ENCODE peak calls at places on chromosomes 7 and 10, in five cellular contexts. Q is IMR-90, M is adrenal gland, U is transverse colon, W is uterus. F is an unnamed sample.

GRCh38 chr10:86644412-86645110 is 9.8 kb upstream of the OPN4 start:
- DNase-seq in Q (peak; percentile 27), M (no peak), U (no peak), W (no peak), F (peak; percentile 88)

GRCh38 chr10:14601872-14602725 is 172.6 kb downstream of the FAM107B start:
- DNase-seq in Q (peak; percentile 84), M (peak; percentile 48), U (peak; percentile 55), W (peak; percentile 34), F (no peak)

GRCh38 chr10:71383972-71384687 is 12.6 kb upstream of the CDH23 start:
- DNase-seq in Q (peak; percentile 21), M (peak; percentile 81), U (peak; percentile 79), W (peak; percentile 71), F (no peak)

GRCh38 chr10:114930320-114930719 is 7.7 kb upstream of the TRUB1 start:
- DNase-seq in Q (no peak), M (no peak), U (no peak), W (no peak), F (no peak)

GRCh38 chr10:44382131-44382858 is 2.6 kb downstream of the CXCL12 start:
- DNase-seq in Q (no peak), M (peak; percentile 17), U (no peak), W (peak; percentile 28), F (no peak)

GRCh38 chr7:76225379-76225778 is 23.7 kb downstream of the SRRM3 start:
- DNase-seq in Q (peak; percentile 23), M (peak; percentile 35), U (no peak), W (no peak), F (no peak)

GRCh38 chr7:140656548-140657515 is 15.9 kb upstream of the ADCK2 start:
- DNase-seq in Q (peak; percentile 70), M (peak; percentile 65), U (peak; percentile 81), W (peak; percentile 52), F (no peak)

GRCh38 chr10:12348870-12349627 is at the start of gene CAMK1D:
- DNase-seq in Q (peak; percentile 66), M (peak; percentile 77), U (peak; percentile 91), W (peak; percentile 79), F (peak; percentile 96)

GRCh38 chr7:100626530-100627237 is 14.3 kb downstream of the MOSPD3 start:
- DNase-seq in Q (peak; percentile 81), M (peak; percentile 90), U (peak; percentile 93), W (peak; percentile 86), F (peak; percentile 96)

GRCh38 chr10:28429573-28430216 is 103.2 kb upstream of the WAC start:
- DNase-seq in Q (peak; percentile 3), M (no peak), U (no peak), W (no peak), F (no peak)

GRCh38 chr10:70729763-70730357 is 55.3 kb downstream of the TBATA start:
- DNase-seq in Q (no peak), M (no peak), U (peak; percentile 14), W (no peak), F (no peak)

GRCh38 chr10:119205926-119206602 is 1.3 kb upstream of the GRK5 start:
- DNase-seq in Q (no peak), M (peak; percentile 61), U (peak; percentile 77), W (no peak), F (peak; percentile 92)

GRCh38 chr10:84429926-84430520 is 101.6 kb downstream of the CCSER2 start:
- DNase-seq in Q (peak; percentile 47), M (peak; percentile 80), U (peak; percentile 79), W (no peak), F (no peak)

GRCh38 chr7:151816562-151817314 is 60.2 kb downstream of the PRKAG2 start:
- DNase-seq in Q (no peak), M (no peak), U (no peak), W (no peak), F (no peak)

GRCh38 chr7:24836084-24836483 is 78.8 kb upstream of the GSDME start:
- DNase-seq in Q (no peak), M (no peak), U (no peak), W (no peak), F (no peak)

GRCh38 chr7:92177362-92177761 is 1.6 kb downstream of the LRRD1 start:
- DNase-seq in Q (peak; percentile 70), M (no peak), U (no peak), W (no peak), F (no peak)

GRCh38 chr10:13018171-13018570 is 16.7 kb upstream of the CCDC3 start:
- DNase-seq in Q (peak; percentile 59), M (no peak), U (no peak), W (no peak), F (no peak)

GRCh38 chr10:71302874-71303568 is 16.0 kb upstream of the SLC29A3 start:
- DNase-seq in Q (peak; percentile 61), M (no peak), U (no peak), W (no peak), F (no peak)

GRCh38 chr10:4719671-4720070 is 106.3 kb upstream of the AKR1E2 start:
- DNase-seq in Q (no peak), M (no peak), U (no peak), W (no peak), F (no peak)

GRCh38 chr10:91251430-91252056 is 31.1 kb downstream of the PCGF5 start:
- DNase-seq in Q (peak; percentile 62), M (peak; percentile 72), U (peak; percentile 52), W (peak; percentile 33), F (no peak)

GRCh38 chr7:159019111-159019510 is 125.6 kb downstream of the VIPR2 start:
- DNase-seq in Q (no peak), M (no peak), U (no peak), W (no peak), F (no peak)

GRCh38 chr10:31757831-31758230 is 170.8 kb downstream of the ARHGAP12 start:
- DNase-seq in Q (no peak), M (no peak), U (no peak), W (no peak), F (no peak)

GRCh38 chr10:31760674-31761081 is 168.0 kb downstream of the ARHGAP12 start:
- DNase-seq in Q (no peak), M (peak; percentile 59), U (no peak), W (no peak), F (no peak)

GRCh38 chr10:31759816-31760626 is 168.6 kb downstream of the ARHGAP12 start:
- DNase-seq in Q (peak; percentile 97), M (peak; percentile 97), U (peak; percentile 96), W (peak; percentile 95), F (peak; percentile 99)

GRCh38 chr10:31758495-31758894 is 170.1 kb downstream of the ARHGAP12 start:
- DNase-seq in Q (no peak), M (no peak), U (no peak), W (no peak), F (no peak)

DNA sequence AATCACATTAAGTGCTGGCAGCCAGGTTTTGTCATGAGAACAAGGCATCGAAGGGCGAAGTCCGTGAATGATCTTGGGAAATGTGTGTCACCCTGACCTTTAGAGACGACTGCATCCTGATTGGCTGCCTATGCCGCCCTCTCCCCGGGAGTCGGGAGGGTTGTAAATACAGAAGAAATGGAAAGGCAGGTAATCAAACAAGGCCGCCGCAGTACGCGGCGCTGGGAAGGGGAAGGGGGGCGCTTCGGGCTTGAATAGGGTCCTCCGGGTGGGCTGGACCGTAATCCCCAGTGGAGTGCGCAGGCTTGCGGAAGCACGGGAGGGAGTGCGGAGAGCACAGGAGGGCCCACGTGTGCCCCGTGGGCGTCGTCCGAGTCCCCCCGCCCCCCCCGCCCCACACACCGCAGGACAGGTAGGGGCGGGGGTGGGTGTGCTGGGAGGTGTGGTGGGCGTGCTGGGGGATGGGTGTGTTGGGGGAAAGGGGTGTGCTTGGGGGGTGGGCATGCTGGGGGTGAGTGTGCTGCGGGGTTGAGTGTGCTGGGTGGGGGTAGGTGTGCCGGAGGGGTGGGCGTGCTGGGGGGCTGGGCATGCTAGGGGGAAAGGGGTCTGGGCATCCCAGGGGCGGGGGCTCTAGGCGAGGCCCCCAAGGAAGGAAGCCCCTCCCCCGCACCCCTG is 169.4 kb downstream of the ARHGAP12 start:
- DNase-seq in Q (no peak), M (peak; percentile 80), U (peak; percentile 71), W (peak; percentile 52), F (no peak)
- TF ChIP-seq POLR2A in Q (no peak), M (peak; percentile 16), U (peak; percentile 8), W (no peak), F (no peak)

DNA sequence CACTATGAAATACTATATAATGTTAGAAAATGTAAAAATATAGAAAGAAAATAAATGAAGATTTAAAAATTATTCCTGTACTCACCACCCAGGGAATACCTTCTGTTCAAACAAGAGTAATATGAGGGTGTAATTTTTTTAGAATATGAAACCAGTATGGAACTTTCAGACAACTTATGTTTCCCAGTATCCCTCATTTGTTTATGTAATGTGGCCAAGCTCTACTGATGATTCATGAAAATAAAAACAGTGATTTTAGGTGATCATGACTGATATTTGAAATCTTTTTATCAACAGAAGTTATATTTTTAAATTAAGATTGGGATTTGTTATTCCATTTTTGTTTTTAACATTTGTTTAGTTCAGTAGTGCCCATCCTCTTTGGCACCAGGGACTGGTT is 18.8 kb downstream of the SLK start:
- DNase-seq in Q (peak; percentile 65), M (no peak), U (no peak), W (no peak), F (no peak)
- H3K4me1 ChIP-seq in Q (peaks cover 17% of the 10 kb centered on the region), M (no peaks in the 10 kb centered on the region), U (peaks cover 7% of the 10 kb centered on the region), W (peaks cover 7% of the 10 kb centered on the region), F (peaks cover 78% of the 10 kb centered on the region)

DNA sequence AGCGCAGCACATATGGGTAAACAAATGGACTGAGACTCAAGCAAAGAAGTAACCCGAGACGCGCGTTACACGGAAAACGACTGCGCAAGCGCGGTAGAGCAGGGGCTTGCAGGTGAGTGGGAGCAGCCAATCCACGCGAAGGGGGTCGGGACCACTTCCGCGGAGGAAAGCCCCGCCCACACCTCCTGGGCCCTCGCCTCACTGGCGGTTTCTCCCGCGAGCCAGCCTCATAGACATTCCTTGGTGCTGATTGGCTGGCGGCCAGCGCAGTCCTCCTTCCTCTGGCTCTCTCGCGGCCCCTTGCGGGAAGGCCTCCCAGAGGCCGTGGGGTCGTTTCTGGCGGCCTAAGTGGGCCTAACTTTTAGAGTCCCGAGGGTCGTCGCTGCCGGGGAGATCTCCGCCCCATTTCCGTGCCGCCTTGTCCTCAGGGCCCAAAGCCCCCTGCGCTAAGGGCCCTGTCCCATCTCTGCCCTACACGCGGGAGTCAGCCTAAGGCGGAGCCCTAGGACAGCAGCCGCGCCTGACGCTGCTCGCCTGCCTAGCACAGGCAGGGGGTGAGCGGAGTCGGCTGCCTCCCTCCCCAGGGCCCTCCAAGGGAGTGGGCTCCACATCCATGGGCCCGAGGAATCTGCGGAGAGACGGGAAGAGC is 9.1 kb upstream of the FXYD4 start:
- DNase-seq in Q (peak; percentile 52), M (peak; percentile 99), U (peak; percentile 97), W (peak; percentile 86), F (peak; percentile 98)
- TF ChIP-seq POLR2A in Q (no peak), M (peak; percentile 31), U (peak; percentile 62), W (peak; percentile 26), F (no peak)

GRCh38 chr10:69141304-69141703 is 17.3 kb downstream of the VPS26A start:
- DNase-seq in Q (no peak), M (no peak), U (no peak), W (no peak), F (no peak)
- H3K4me1 ChIP-seq in Q (no peaks in the 10 kb centered on the region), M (peaks cover 13% of the 10 kb centered on the region), U (no peaks in the 10 kb centered on the region), W (no peaks in the 10 kb centered on the region), F (peaks cover 3% of the 10 kb centered on the region)

F was measured in esophagus muscularis mucosa.